ENCODE peak calls at places on chromosomes 13 and 19, in seven cellular contexts. O, G, V, P, J, E and U are unnamed samples.

GRCh38 chr19:39398297-39398864 is 7.2 kb downstream of the MED29 start:
- DNase-seq in O (peak), G (no peak), V (peak), P (peak), J (peak), E (peak), U (no peak)

GRCh38 chr13:66849706-66850105 is 380.4 kb downstream of the PCDH9 start:
- DNase-seq in O (no peak), G (no peak), V (no peak), P (no peak), J (no peak), E (no peak), U (no peak)

GRCh38 chr19:40704491-40705361 is 12.0 kb downstream of the COQ8B start:
- DNase-seq in O (no peak), G (no peak), V (no peak), P (no peak), J (no peak), E (no peak), U (no peak)

GRCh38 chr19:28472111-28472510 is 740.8 kb downstream of the UQCRFS1 start:
- DNase-seq in O (no peak), G (no peak), V (no peak), P (no peak), J (no peak), E (no peak), U (no peak)

GRCh38 chr19:45117167-45117594 is 24.2 kb downstream of the PPP1R37 start:
- DNase-seq in O (peak), G (no peak), V (no peak), P (peak), J (no peak), E (no peak), U (peak)

GRCh38 chr19:28427256-28428083 is 785.5 kb downstream of the UQCRFS1 start:
- DNase-seq in O (no peak), G (no peak), V (no peak), P (no peak), J (no peak), E (no peak), U (no peak)

GRCh38 chr19:49142866-49143335 is 12.3 kb downstream of the HRC start:
- DNase-seq in O (peak), G (no peak), V (peak), P (peak), J (peak), E (peak), U (no peak)

GRCh38 chr19:42498387-42498786 is 29.9 kb downstream of the CEACAM1 start:
- DNase-seq in O (no peak), G (no peak), V (no peak), P (no peak), J (no peak), E (no peak), U (no peak)

GRCh38 chr19:2902590-2903218 is 2.0 kb downstream of the ZNF57 start:
- DNase-seq in O (no peak), G (no peak), V (no peak), P (no peak), J (no peak), E (no peak), U (no peak)

GRCh38 chr19:46753420-46754155 is 7.3 kb upstream of the STRN4 start:
- DNase-seq in O (peak), G (no peak), V (peak), P (peak), J (peak), E (peak), U (peak)

GRCh38 chr13:20258208-20258962 is 26.3 kb upstream of the GJB6 start:
- DNase-seq in O (no peak), G (no peak), V (no peak), P (no peak), J (no peak), E (no peak), U (no peak)

GRCh38 chr13:50684366-50684765 is 159.1 kb downstream of the DLEU7 start:
- DNase-seq in O (no peak), G (no peak), V (no peak), P (no peak), J (no peak), E (no peak), U (no peak)

GRCh38 chr13:113495494-113496251 is 5.2 kb upstream of the DCUN1D2 start:
- DNase-seq in O (no peak), G (no peak), V (no peak), P (no peak), J (no peak), E (no peak), U (no peak)

GRCh38 chr13:37640499-37640898 is 41.9 kb upstream of the POSTN start:
- DNase-seq in O (no peak), G (no peak), V (peak), P (no peak), J (no peak), E (no peak), U (no peak)

GRCh38 chr13:26379831-26380230 is 125.9 kb downstream of the CDK8 start:
- DNase-seq in O (no peak), G (no peak), V (no peak), P (no peak), J (no peak), E (no peak), U (no peak)

GRCh38 chr19:38375748-38376147 is 1.4 kb downstream of the PSMD8 start:
- DNase-seq in O (no peak), G (no peak), V (no peak), P (no peak), J (no peak), E (no peak), U (no peak)